ENCODE peak calls at places on chromosomes 3 and 15, in nine cellular contexts. W is adrenal gland, R is stomach, T is heart right ventricle, V is Peyer's patch, H is hepatocyte, O is thyroid gland, G is heart left ventricle, X is HAP-1. C is an unnamed sample. For H3K4me1, the result is how much of the 10 kb centered on the place peaks cover.

GRCh38 chr3:18216996-18217395 is 208.1 kb downstream of the SATB1 start:
- DNase-seq in W (no peak), R (no peak), T (no peak), V (no peak), H (no peak), O (no peak), G (no peak), X (no peak), C (no peak)

GRCh38 chr3:168071535-168071934 is 24.2 kb downstream of the GOLIM4 start:
- DNase-seq in W (no peak), R (no peak), T (no peak), V (no peak), H (no peak), O (no peak), G (no peak), X (no peak), C (no peak)

GRCh38 chr3:122635789-122636188 is 44.9 kb upstream of the PARP14 start:
- DNase-seq in W (no peak), R (no peak), T (no peak), V (no peak), H (no peak), O (no peak), G (no peak), X (no peak), C (no peak)

GRCh38 chr3:157785071-157785826 is 282.0 kb upstream of the VEPH1 start:
- DNase-seq in W (peak), R (no peak), T (no peak), V (no peak), H (peak), O (no peak), G (no peak), X (no peak), C (no peak)

GRCh38 chr3:73710340-73710739 is 85.6 kb upstream of the PDZRN3 start:
- DNase-seq in W (no peak), R (no peak), T (no peak), V (no peak), H (no peak), O (no peak), G (no peak), X (no peak), C (no peak)

GRCh38 chr3:185912512-185912911 is 25.3 kb downstream of the TRA2B start:
- DNase-seq in W (no peak), R (no peak), T (no peak), V (no peak), H (no peak), O (no peak), G (no peak), X (no peak), C (no peak)

GRCh38 chr15:68262514-68263356 is 14.8 kb upstream of the FEM1B start:
- DNase-seq in W (no peak), R (no peak), T (no peak), V (no peak), H (no peak), O (no peak), G (no peak), X (peak), C (no peak)

GRCh38 chr15:62068071-62068786 is 1.5 kb downstream of the C2CD4A start:
- DNase-seq in W (peak), R (peak), T (peak), V (peak), H (peak), O (peak), G (peak), X (peak), C (peak)

GRCh38 chr15:70437882-70438331 is 325.5 kb downstream of the UACA start:
- DNase-seq in W (no peak), R (no peak), T (no peak), V (peak), H (no peak), O (no peak), G (no peak), X (peak), C (no peak)

GRCh38 chr15:40282144-40282869 is 557 bp downstream of the ANKRD63 start:
- DNase-seq in W (no peak), R (peak), T (no peak), V (peak), H (peak), O (peak), G (peak), X (peak), C (peak)

GRCh38 chr3:39541917-39542329 is 74.4 kb downstream of the MOBP start:
- DNase-seq in W (peak), R (no peak), T (no peak), V (no peak), H (peak), O (peak), G (no peak), X (peak), C (no peak)

GRCh38 chr15:100383302-100384107 is 41.7 kb upstream of the ADAMTS17 start:
- DNase-seq in W (peak), R (no peak), T (no peak), V (no peak), H (peak), O (peak), G (no peak), X (peak), C (peak)

GRCh38 chr3:77577264-77577663 is 537.4 kb downstream of the ROBO2 start:
- DNase-seq in W (no peak), R (no peak), T (no peak), V (no peak), H (no peak), O (no peak), G (no peak), X (no peak), C (no peak)

GRCh38 chr15:78951841-78952238 is 7.0 kb upstream of the CTSH start:
- DNase-seq in W (peak), R (peak), T (no peak), V (no peak), H (peak), O (no peak), G (no peak), X (no peak), C (no peak)

GRCh38 chr3:14540821-14541385 is 761 bp upstream of the GRIP2 start:
- DNase-seq in W (no peak), R (no peak), T (no peak), V (no peak), H (no peak), O (no peak), G (no peak), X (no peak), C (no peak)

GRCh38 chr15:40985541-40986330 is 32.5 kb downstream of the CHAC1 start:
- DNase-seq in W (peak), R (no peak), T (no peak), V (no peak), H (no peak), O (no peak), G (no peak), X (no peak), C (no peak)

GRCh38 chr3:183158552-183159006 is 4.0 kb downstream of the LAMP3 start:
- DNase-seq in W (no peak), R (no peak), T (no peak), V (no peak), H (no peak), O (no peak), G (no peak), X (no peak), C (no peak)

GRCh38 chr3:30610702-30611410 is 4.5 kb downstream of the TGFBR2 start:
- DNase-seq in W (no peak), R (no peak), T (no peak), V (no peak), H (no peak), O (no peak), G (no peak), X (no peak), C (no peak)

GRCh38 chr3:14780927-14781507 is 37.7 kb upstream of the FGD5 start:
- DNase-seq in W (peak), R (peak), T (peak), V (peak), H (peak), O (peak), G (no peak), X (peak), C (no peak)

GRCh38 chr3:56812749-56813655 is 11.3 kb upstream of the ARHGEF3 start:
- DNase-seq in W (no peak), R (no peak), T (no peak), V (no peak), H (peak), O (no peak), G (no peak), X (no peak), C (no peak)

GRCh38 chr15:80662756-80663553 is 32.2 kb upstream of the ABHD17C start:
- DNase-seq in W (no peak), R (no peak), T (no peak), V (peak), H (no peak), O (peak), G (no peak), X (no peak), C (no peak)

GRCh38 chr3:73729969-73730440 is 105.3 kb upstream of the PDZRN3 start:
- DNase-seq in W (peak), R (peak), T (no peak), V (peak), H (peak), O (no peak), G (no peak), X (no peak), C (no peak)

GRCh38 chr15:59169337-59169736 is 37.3 kb upstream of the LDHAL6B start:
- DNase-seq in W (no peak), R (no peak), T (no peak), V (no peak), H (peak), O (no peak), G (no peak), X (no peak), C (no peak)

GRCh38 chr3:108008106-108008505 is 82.7 kb downstream of the CD47 start:
- DNase-seq in W (no peak), R (no peak), T (no peak), V (no peak), H (no peak), O (no peak), G (no peak), X (no peak), C (no peak)

GRCh38 chr15:88484781-88485246 is 17.3 kb downstream of the MRPS11 start:
- DNase-seq in W (no peak), R (no peak), T (no peak), V (no peak), H (peak), O (no peak), G (no peak), X (peak), C (no peak)

GRCh38 chr15:77727635-77728311 is 95.1 kb upstream of the LINGO1 start:
- DNase-seq in W (no peak), R (no peak), T (no peak), V (no peak), H (no peak), O (no peak), G (no peak), X (no peak), C (no peak)

GRCh38 chr15:43514241-43515057 is 3.0 kb upstream of the MAP1A start:
- DNase-seq in W (no peak), R (no peak), T (peak), V (no peak), H (peak), O (no peak), G (peak), X (peak), C (no peak)

GRCh38 chr15:40006646-40007045 is 32.3 kb downstream of the SRP14 start:
- DNase-seq in W (no peak), R (no peak), T (no peak), V (no peak), H (no peak), O (no peak), G (no peak), X (no peak), C (no peak)

GRCh38 chr3:46242120-46242519 is at the start of gene CCR3:
- DNase-seq in W (no peak), R (no peak), T (no peak), V (no peak), H (no peak), O (no peak), G (no peak), X (no peak), C (no peak)

GRCh38 chr15:96029172-96029571 is 301.3 kb upstream of the NR2F2 start:
- DNase-seq in W (no peak), R (no peak), T (no peak), V (no peak), H (no peak), O (no peak), G (no peak), X (no peak), C (no peak)

GRCh38 chr3:130480736-130481135 is 36.2 kb upstream of the COL6A6 start:
- DNase-seq in W (peak), R (no peak), T (peak), V (no peak), H (peak), O (peak), G (no peak), X (peak), C (no peak)

GRCh38 chr3:9392041-9392440 is 5.4 kb upstream of the SETD5 start:
- DNase-seq in W (no peak), R (no peak), T (no peak), V (no peak), H (no peak), O (no peak), G (no peak), X (no peak), C (no peak)

DNA sequence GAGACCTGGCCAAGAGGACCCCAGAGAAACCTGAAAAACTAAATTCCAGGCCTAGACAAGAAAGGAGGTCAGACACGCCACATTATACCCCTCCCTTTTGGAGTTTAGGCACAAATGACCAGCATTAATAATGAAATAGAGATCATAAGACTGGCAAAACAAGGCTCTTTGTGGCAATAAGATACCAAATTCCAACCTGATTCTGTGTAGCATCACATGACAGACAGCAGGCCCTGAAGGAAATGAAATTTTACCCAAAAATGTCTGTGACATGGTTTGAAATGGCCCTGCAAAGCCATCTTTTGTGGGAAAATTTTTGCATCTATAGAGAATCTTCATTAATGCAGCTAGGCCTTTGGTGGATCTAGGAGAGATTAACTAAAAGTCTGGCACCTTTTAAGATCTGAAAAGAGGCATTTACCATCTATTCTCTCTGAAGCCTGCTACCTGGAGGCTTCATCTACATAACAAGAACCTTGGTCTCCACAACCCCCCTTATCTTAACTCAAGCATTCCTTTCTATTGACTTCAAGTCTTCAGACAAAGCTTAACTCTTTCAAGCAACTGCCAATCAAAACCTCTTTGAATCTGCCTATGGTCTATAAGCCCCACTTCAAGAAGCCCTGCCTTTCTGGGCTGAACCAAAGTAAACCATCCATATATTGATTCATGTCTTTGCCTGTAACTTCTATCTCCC is 8.0 kb downstream of the FAM174B start:
- DNase-seq in W (no peak), R (no peak), T (no peak), V (no peak), H (no peak), O (no peak), G (no peak), X (peak), C (no peak)
- H3K4me1 ChIP-seq in W (under half), R (half or more), T (under half), V (under half), H (under half), O (half or more), G (under half), X (under half), C (under half)

DNA sequence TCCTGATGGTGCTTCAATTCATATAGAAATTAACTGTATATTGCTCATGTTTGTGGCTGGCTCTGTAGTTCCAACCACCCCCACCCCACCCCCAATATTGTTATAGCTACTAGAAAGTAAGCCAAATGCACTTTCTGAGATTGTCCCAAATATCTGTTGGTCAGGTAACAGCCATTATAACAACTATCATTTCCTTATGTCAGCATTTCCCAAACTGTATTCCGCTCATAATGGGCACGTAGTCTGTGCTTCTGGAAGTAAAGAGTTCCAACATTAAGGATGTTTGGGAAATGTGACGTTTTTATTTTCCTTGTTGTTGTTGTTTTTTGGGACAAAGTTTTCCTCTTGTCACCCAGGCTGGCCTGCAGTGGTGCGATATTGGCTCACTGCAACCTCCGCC is 12.2 kb upstream of the TBL1XR1 start:
- DNase-seq in W (no peak), R (no peak), T (no peak), V (no peak), H (no peak), O (no peak), G (no peak), X (no peak), C (no peak)
- H3K4me1 ChIP-seq in W (under half), R (under half), T (under half), V (under half), H (under half), O (under half), G (under half), X (under half), C (under half)

GRCh38 chr15:67164811-67165652 is 89.4 kb downstream of the AAGAB start:
- DNase-seq in W (no peak), R (no peak), T (peak), V (peak), H (no peak), O (peak), G (peak), X (peak), C (no peak)
- H3K4me1 ChIP-seq in W (under half), R (under half), T (half or more), V (under half), H (under half), O (under half), G (under half), X (under half), C (under half)

DNA sequence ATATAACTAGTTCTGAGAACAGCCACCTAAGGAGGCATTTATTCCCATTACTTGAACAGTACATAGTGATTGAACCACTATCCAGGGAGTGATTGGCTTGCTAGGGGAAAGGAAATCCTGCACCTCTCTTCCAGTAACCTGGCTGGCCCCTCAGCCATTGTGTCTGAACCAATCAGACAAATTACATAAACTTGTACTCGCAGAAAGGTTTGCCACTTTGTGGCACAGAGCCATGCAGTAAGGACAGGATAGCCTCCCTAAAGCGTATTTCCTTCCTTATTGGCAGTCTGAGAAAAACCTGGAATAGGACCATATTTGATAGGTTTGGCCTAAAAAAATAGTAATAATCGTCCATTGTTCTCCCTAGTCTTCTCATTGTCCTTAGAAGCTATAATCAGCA is 19.0 kb downstream of the CMSS1 start:
- DNase-seq in W (no peak), R (no peak), T (peak), V (no peak), H (no peak), O (no peak), G (no peak), X (no peak), C (no peak)
- H3K4me1 ChIP-seq in W (under half), R (under half), T (under half), V (under half), H (under half), O (under half), G (under half), X (under half), C (under half)

GRCh38 chr3:61806810-61807209 is 245.4 kb downstream of the PTPRG start:
- DNase-seq in W (no peak), R (no peak), T (no peak), V (no peak), H (no peak), O (no peak), G (no peak), X (no peak), C (no peak)
- H3K4me1 ChIP-seq in W (half or more), R (half or more), T (half or more), V (under half), H (under half), O (half or more), G (half or more), X (half or more), C (under half)

DNA sequence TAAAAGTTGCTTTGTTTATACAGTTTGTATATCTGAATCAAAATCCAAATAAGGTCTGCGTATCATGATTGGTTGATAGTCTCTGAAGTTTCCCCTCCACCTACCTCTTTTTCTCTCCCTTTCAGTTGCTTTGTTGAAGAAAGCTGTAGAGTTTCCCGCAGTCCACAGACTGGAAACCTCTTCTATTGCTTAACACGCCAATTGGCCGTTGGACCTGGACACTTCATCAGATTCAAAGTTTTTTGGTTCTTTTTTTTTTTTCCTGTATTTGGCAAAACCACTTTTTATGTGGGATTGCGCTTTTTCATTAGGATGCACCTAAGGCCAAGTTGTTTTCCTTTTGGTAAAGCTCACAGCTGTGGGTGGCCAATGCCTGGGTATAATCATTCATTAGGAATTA is 14.5 kb upstream of the TM4SF1 start:
- DNase-seq in W (no peak), R (no peak), T (no peak), V (no peak), H (no peak), O (no peak), G (no peak), X (no peak), C (no peak)
- H3K4me1 ChIP-seq in W (under half), R (half or more), T (under half), V (under half), H (under half), O (under half), G (under half), X (under half), C (half or more)

GRCh38 chr3:113212845-113213375 is 1.6 kb downstream of the BOC start:
- DNase-seq in W (no peak), R (no peak), T (no peak), V (no peak), H (no peak), O (peak), G (no peak), X (no peak), C (no peak)
- H3K4me1 ChIP-seq in W (under half), R (under half), T (under half), V (under half), H (under half), O (under half), G (under half), X (under half), C (under half)

GRCh38 chr3:48596157-48596556 is 1.0 kb upstream of the COL7A1 start:
- DNase-seq in W (no peak), R (no peak), T (no peak), V (no peak), H (no peak), O (no peak), G (peak), X (no peak), C (no peak)

GRCh38 chr3:48594431-48595049 is 589 bp downstream of the COL7A1 start:
- DNase-seq in W (no peak), R (no peak), T (no peak), V (no peak), H (no peak), O (no peak), G (peak), X (no peak), C (no peak)

GRCh38 chr3:48596676-48597407 is 1.7 kb upstream of the COL7A1 start:
- DNase-seq in W (no peak), R (no peak), T (no peak), V (no peak), H (no peak), O (no peak), G (peak), X (no peak), C (no peak)

GRCh38 chr3:48595075-48595525 is at the start of gene COL7A1:
- DNase-seq in W (no peak), R (no peak), T (no peak), V (no peak), H (no peak), O (peak), G (peak), X (no peak), C (no peak)

DNA sequence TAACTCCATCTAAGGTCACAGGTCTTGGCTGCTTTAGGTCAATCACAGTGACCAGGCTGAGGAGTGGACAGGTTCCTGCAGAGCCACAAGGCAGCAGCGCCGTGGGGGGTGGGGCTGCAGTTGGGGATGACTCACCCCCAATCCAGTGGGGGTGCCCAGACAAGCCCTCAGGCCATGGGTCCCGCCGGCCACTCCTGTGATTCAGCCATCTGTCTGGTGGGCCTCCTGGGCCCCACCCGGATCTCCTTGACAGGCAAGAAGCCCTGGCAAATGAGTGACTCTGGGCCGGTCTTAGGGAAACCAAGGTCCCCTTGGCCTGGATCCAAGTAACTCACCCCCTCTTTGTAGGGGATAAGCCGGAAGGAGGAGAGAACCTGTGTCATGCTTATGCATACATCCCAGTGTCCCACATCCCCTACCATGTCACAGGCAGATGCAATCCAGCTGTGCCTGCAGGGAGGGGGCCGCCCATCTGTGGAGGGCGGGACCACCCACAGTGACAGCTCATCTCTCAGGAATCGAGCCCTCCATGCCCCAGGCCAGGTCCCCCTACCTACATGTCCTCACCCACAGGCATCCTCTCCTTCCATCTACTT is 495 bp upstream of the COL7A1 start:
- DNase-seq in W (peak), R (peak), T (no peak), V (peak), H (peak), O (peak), G (peak), X (peak), C (no peak)
- H3K4me1 ChIP-seq in W (under half), R (under half), T (half or more), V (under half), H (under half), O (under half), G (under half), X (under half), C (under half)

C was measured in pancreas.